ENCODE peak calls at places on chromosomes 12 and 14, in seven cellular contexts. S is gastroesophageal sphincter, B is omental fat pad, P is heart right ventricle, V is HepG2, Y is right lobe of liver, E is activated B cell treated with CpG ODN at 0.5 μM for 24 hours. Z is an unnamed sample.

GRCh38 chr12:6647083-6647604 is at the start of gene ACRBP:
- ATAC-seq in S (peak), B (peak), P (peak), V (no peak), Y (peak), E (peak), Z (peak)

GRCh38 chr12:93183940-93184663 is 193.6 kb upstream of the NUDT4 start:
- ATAC-seq in S (peak), B (peak), P (peak), V (no peak), Y (peak), E (peak), Z (peak)

GRCh38 chr14:100332797-100333196 is 9.7 kb downstream of the SLC25A47 start:
- ATAC-seq in S (no peak), B (no peak), P (no peak), V (no peak), Y (peak), E (peak), Z (peak)

GRCh38 chr14:20489093-20489994 is 16.0 kb upstream of the RNASE10 start:
- ATAC-seq in S (no peak), B (no peak), P (peak), V (peak), Y (no peak), E (peak), Z (peak)

GRCh38 chr14:69316449-69317391 is 56.8 kb downstream of the GALNT16 start:
- ATAC-seq in S (peak), B (peak), P (peak), V (no peak), Y (peak), E (no peak), Z (peak)

GRCh38 chr12:101087903-101088302 is 122.1 kb downstream of the SLC5A8 start:
- ATAC-seq in S (no peak), B (no peak), P (no peak), V (no peak), Y (no peak), E (no peak), Z (no peak)

GRCh38 chr12:80892597-80893445 is 44.9 kb downstream of the LIN7A start:
- ATAC-seq in S (no peak), B (no peak), P (no peak), V (no peak), Y (no peak), E (no peak), Z (no peak)

GRCh38 chr12:104680070-104680469 is 223.3 kb downstream of the CHST11 start:
- ATAC-seq in S (no peak), B (no peak), P (no peak), V (peak), Y (peak), E (peak), Z (peak)

GRCh38 chr14:66974397-66975025 is 214.7 kb upstream of the GARIN2 start:
- ATAC-seq in S (no peak), B (no peak), P (no peak), V (no peak), Y (no peak), E (no peak), Z (no peak)

GRCh38 chr14:79706382-79706781 is 504.9 kb downstream of the DIO2 start:
- ATAC-seq in S (no peak), B (no peak), P (no peak), V (no peak), Y (no peak), E (no peak), Z (no peak)

GRCh38 chr12:42953021-42953420 is 363.5 kb upstream of the PRICKLE1 start:
- ATAC-seq in S (no peak), B (no peak), P (no peak), V (no peak), Y (no peak), E (no peak), Z (no peak)

Z was measured in esophagus mucosa.